ENCODE peak calls at places on chromosome 22, in nine cellular contexts. C is D721Med; T is BE2C; A is AG04450; P is kidney tubule cell; M is T-helper 9 cell; L is endodermal cell; S is activated CD4-positive, alpha-beta T cell treated with anti-CD3 and anti-CD28 coated beads for 48 hours; G is mammary epithelial cell. J is an unnamed sample.

GRCh38 chr22:19663286-19663815 is 51.0 kb upstream of the SEPTIN5 start:
- DNase-seq in C (no peak), T (peak), A (peak), P (peak), M (no peak), L (no peak), S (peak), G (peak), J (peak)

GRCh38 chr22:49856343-49856742 is 2.7 kb downstream of the ZBED4 start:
- DNase-seq in C (no peak), T (no peak), A (no peak), P (peak), M (no peak), L (no peak), S (no peak), G (no peak), J (no peak)

GRCh38 chr22:20885557-20886323 is 26.9 kb downstream of the SNAP29 start:
- DNase-seq in C (peak), T (peak), A (peak), P (peak), M (no peak), L (peak), S (peak), G (peak), J (peak)

GRCh38 chr22:38744981-38745380 is 10.8 kb downstream of the SUN2 start:
- DNase-seq in C (no peak), T (no peak), A (no peak), P (no peak), M (no peak), L (no peak), S (no peak), G (no peak), J (no peak)

GRCh38 chr22:44658371-44658953 is 43.5 kb upstream of the PRR5 start:
- DNase-seq in C (no peak), T (no peak), A (no peak), P (no peak), M (no peak), L (peak), S (no peak), G (no peak), J (peak)

GRCh38 chr22:11616811-11617210 is 3911.2 kb upstream of the OR11H1 start:
- DNase-seq in C (no peak), T (no peak), A (peak), P (no peak), M (no peak), L (no peak), S (no peak), G (no peak), J (no peak)

GRCh38 chr22:50227588-50228215 is 17.1 kb downstream of the TUBGCP6 start:
- DNase-seq in C (no peak), T (no peak), A (no peak), P (no peak), M (no peak), L (peak), S (no peak), G (no peak), J (no peak)

GRCh38 chr22:26905076-26905475 is 247.7 kb downstream of the MIAT start:
- DNase-seq in C (no peak), T (no peak), A (no peak), P (no peak), M (no peak), L (no peak), S (no peak), G (no peak), J (no peak)

GRCh38 chr22:30636226-30637077 is 871 bp downstream of the SLC35E4 start:
- DNase-seq in C (no peak), T (peak), A (no peak), P (peak), M (no peak), L (peak), S (peak), G (peak), J (no peak)

GRCh38 chr22:45896153-45896951 is 80.6 kb downstream of the WNT7B start:
- DNase-seq in C (no peak), T (peak), A (no peak), P (peak), M (no peak), L (peak), S (no peak), G (peak), J (no peak)

GRCh38 chr22:29821790-29822130 is 16.3 kb downstream of the ASCC2 start:
- DNase-seq in C (no peak), T (no peak), A (no peak), P (no peak), M (no peak), L (no peak), S (no peak), G (no peak), J (no peak)

GRCh38 chr22:35177811-35178210 is 79.5 kb upstream of the HMGXB4 start:
- DNase-seq in C (no peak), T (no peak), A (no peak), P (no peak), M (no peak), L (peak), S (no peak), G (no peak), J (no peak)

GRCh38 chr22:23047265-23047664 is 23.1 kb upstream of the GNAZ start:
- DNase-seq in C (no peak), T (no peak), A (no peak), P (no peak), M (no peak), L (no peak), S (no peak), G (no peak), J (no peak)

GRCh38 chr22:50699754-50700386 is 27.2 kb downstream of the SHANK3 start:
- DNase-seq in C (no peak), T (peak), A (no peak), P (no peak), M (no peak), L (peak), S (no peak), G (no peak), J (no peak)

GRCh38 chr22:30575011-30575671 is 676 bp upstream of the GAL3ST1 start:
- DNase-seq in C (no peak), T (peak), A (peak), P (peak), M (no peak), L (peak), S (no peak), G (no peak), J (no peak)

GRCh38 chr22:19843107-19843856 is 11.4 kb downstream of the GNB1L start:
- DNase-seq in C (peak), T (no peak), A (no peak), P (no peak), M (no peak), L (no peak), S (no peak), G (no peak), J (no peak)

GRCh38 chr22:44063462-44064371 is 39.6 kb downstream of the PARVB start:
- DNase-seq in C (no peak), T (no peak), A (no peak), P (no peak), M (no peak), L (no peak), S (no peak), G (no peak), J (no peak)

GRCh38 chr22:30969532-30970355 is 679 bp downstream of the TUG1 start:
- DNase-seq in C (no peak), T (peak), A (no peak), P (peak), M (no peak), L (peak), S (peak), G (peak), J (peak)

GRCh38 chr22:35663371-35663770 is 15.1 kb downstream of the APOL6 start:
- DNase-seq in C (no peak), T (no peak), A (no peak), P (no peak), M (no peak), L (no peak), S (no peak), G (no peak), J (no peak)

GRCh38 chr22:23542933-23543332 is 37.2 kb downstream of the IGLL1 start:
- DNase-seq in C (no peak), T (no peak), A (no peak), P (peak), M (no peak), L (no peak), S (no peak), G (peak), J (no peak)

GRCh38 chr22:45226681-45227186 is 14.0 kb downstream of the KIAA0930 start:
- DNase-seq in C (no peak), T (no peak), A (no peak), P (peak), M (no peak), L (peak), S (no peak), G (peak), J (no peak)

GRCh38 chr22:44752285-44753188 is at the start of gene ARHGAP8:
- DNase-seq in C (peak), T (no peak), A (no peak), P (peak), M (no peak), L (peak), S (no peak), G (no peak), J (no peak)

GRCh38 chr22:27880778-27881394 is 38.2 kb downstream of the PITPNB start:
- DNase-seq in C (no peak), T (peak), A (peak), P (peak), M (no peak), L (no peak), S (peak), G (peak), J (peak)

GRCh38 chr22:23281406-23282088 is 101.2 kb downstream of the BCR start:
- DNase-seq in C (peak), T (peak), A (peak), P (peak), M (peak), L (peak), S (peak), G (peak), J (peak)

GRCh38 chr22:41175546-41175945 is 29.6 kb upstream of the L3MBTL2 start:
- DNase-seq in C (no peak), T (peak), A (no peak), P (no peak), M (no peak), L (no peak), S (no peak), G (no peak), J (no peak)

GRCh38 chr22:39839198-39839597 is 54.4 kb downstream of the ENTHD1 start:
- DNase-seq in C (no peak), T (no peak), A (no peak), P (no peak), M (no peak), L (no peak), S (no peak), G (no peak), J (no peak)

GRCh38 chr22:24975813-24976341 is 23.4 kb downstream of the KIAA1671 start:
- DNase-seq in C (no peak), T (peak), A (no peak), P (no peak), M (no peak), L (no peak), S (no peak), G (no peak), J (no peak)

J was measured in astrocyte of the cerebellum.